ENCODE peak calls at places on chromosomes 1 and 21, in six cellular contexts. N, U, Q, L, W and O are unnamed samples.

GRCh38 chr1:153509729-153510354 is 25.9 kb downstream of the S100A6 start:
- DNase-seq in N (no peak), U (no peak), Q (peak), L (peak), W (peak), O (no peak)

GRCh38 chr21:33691945-33692594 is 49.8 kb downstream of the ITSN1 start:
- DNase-seq in N (no peak), U (no peak), Q (no peak), L (no peak), W (no peak), O (no peak)

GRCh38 chr1:247054992-247055415 is 23.6 kb downstream of the ZNF670 start:
- DNase-seq in N (no peak), U (no peak), Q (no peak), L (no peak), W (no peak), O (no peak)

GRCh38 chr21:42262826-42263225 is 43.9 kb downstream of the ABCG1 start:
- DNase-seq in N (peak), U (peak), Q (no peak), L (no peak), W (no peak), O (peak)

GRCh38 chr1:179728266-179728665 is 14.8 kb upstream of the FAM163A start:
- DNase-seq in N (no peak), U (no peak), Q (no peak), L (no peak), W (no peak), O (no peak)

GRCh38 chr1:52238474-52238873 is 96.6 kb downstream of the ZFYVE9 start:
- DNase-seq in N (no peak), U (no peak), Q (no peak), L (no peak), W (no peak), O (no peak)

GRCh38 chr1:214447557-214447871 is 103.9 kb downstream of the PTPN14 start:
- DNase-seq in N (no peak), U (no peak), Q (no peak), L (no peak), W (no peak), O (no peak)

GRCh38 chr1:203754455-203754864 is 10.5 kb upstream of the LAX1 start:
- DNase-seq in N (no peak), U (no peak), Q (peak), L (peak), W (no peak), O (no peak)

GRCh38 chr21:27725916-27726315 is 759.0 kb upstream of the ADAMTS5 start:
- DNase-seq in N (no peak), U (no peak), Q (no peak), L (no peak), W (no peak), O (no peak)

GRCh38 chr1:172602706-172603105 is 56.2 kb upstream of the FASLG start:
- DNase-seq in N (no peak), U (no peak), Q (no peak), L (no peak), W (no peak), O (no peak)

GRCh38 chr1:82091274-82091673 is 290.5 kb downstream of the ADGRL2 start:
- DNase-seq in N (no peak), U (no peak), Q (no peak), L (no peak), W (no peak), O (no peak)

GRCh38 chr21:45583831-45584509 is 41.7 kb upstream of the SLC19A1 start:
- DNase-seq in N (no peak), U (no peak), Q (peak), L (no peak), W (no peak), O (no peak)

GRCh38 chr1:15742339-15742801 is at the start of gene TMEM82:
- DNase-seq in N (no peak), U (no peak), Q (peak), L (no peak), W (no peak), O (no peak)

GRCh38 chr1:30879126-30879786 is 29.3 kb downstream of the SDC3 start:
- DNase-seq in N (peak), U (peak), Q (no peak), L (no peak), W (no peak), O (no peak)

GRCh38 chr1:223718850-223719249 is 6.5 kb downstream of the CAPN2 start:
- DNase-seq in N (no peak), U (no peak), Q (no peak), L (no peak), W (no peak), O (no peak)

GRCh38 chr1:157968951-157969350 is 24.5 kb upstream of the KIRREL1 start:
- DNase-seq in N (no peak), U (peak), Q (no peak), L (no peak), W (no peak), O (no peak)

GRCh38 chr1:18948048-18948912 is 8.2 kb downstream of the IFFO2 start:
- DNase-seq in N (no peak), U (no peak), Q (peak), L (peak), W (peak), O (no peak)

GRCh38 chr1:16430598-16430997 is 6.6 kb downstream of the SPATA21 start:
- DNase-seq in N (no peak), U (no peak), Q (no peak), L (no peak), W (no peak), O (no peak)

GRCh38 chr1:89295187-89295586 is 22.5 kb upstream of the GBP5 start:
- DNase-seq in N (no peak), U (no peak), Q (no peak), L (peak), W (no peak), O (no peak)

GRCh38 chr1:110286564-110286963 is 52.6 kb upstream of the RBM15 start:
- DNase-seq in N (no peak), U (no peak), Q (no peak), L (no peak), W (no peak), O (no peak)

GRCh38 chr1:66282343-66282852 is 251.6 kb upstream of the SGIP1 start:
- DNase-seq in N (no peak), U (peak), Q (peak), L (peak), W (peak), O (no peak)

GRCh38 chr1:196887515-196888239 is at the start of gene CFHR4:
- DNase-seq in N (no peak), U (no peak), Q (no peak), L (no peak), W (no peak), O (no peak)

GRCh38 chr21:25297117-25297516 is 310.2 kb downstream of the MRPL39 start:
- DNase-seq in N (no peak), U (no peak), Q (no peak), L (no peak), W (no peak), O (no peak)

GRCh38 chr1:117665523-117666274 is 59.9 kb downstream of the TENT5C start:
- DNase-seq in N (no peak), U (no peak), Q (no peak), L (peak), W (no peak), O (no peak)

GRCh38 chr1:23108918-23109533 is 59.6 kb downstream of the LUZP1 start:
- DNase-seq in N (no peak), U (no peak), Q (no peak), L (peak), W (no peak), O (no peak)

GRCh38 chr1:25030674-25031589 is 100.9 kb upstream of the RUNX3 start:
- DNase-seq in N (no peak), U (no peak), Q (peak), L (peak), W (peak), O (no peak)

GRCh38 chr1:46822248-46822826 is 23.5 kb downstream of the CYP4B1 start:
- DNase-seq in N (no peak), U (no peak), Q (no peak), L (no peak), W (no peak), O (no peak)

GRCh38 chr1:179298952-179299351 is 5.4 kb downstream of the SOAT1 start:
- DNase-seq in N (no peak), U (no peak), Q (peak), L (peak), W (peak), O (no peak)

GRCh38 chr1:159056069-159056698 is 20.4 kb downstream of the AIM2 start:
- DNase-seq in N (no peak), U (no peak), Q (no peak), L (no peak), W (no peak), O (no peak)

GRCh38 chr1:72837781-72838180 is 555.4 kb upstream of the NEGR1 start:
- DNase-seq in N (no peak), U (no peak), Q (no peak), L (no peak), W (no peak), O (no peak)

GRCh38 chr1:171185064-171185463 is at the start of gene FMO2:
- DNase-seq in N (no peak), U (no peak), Q (no peak), L (no peak), W (no peak), O (no peak)

GRCh38 chr21:33871171-33871570 is 44.4 kb downstream of the ATP5PO start:
- DNase-seq in N (no peak), U (no peak), Q (no peak), L (no peak), W (no peak), O (no peak)

GRCh38 chr1:39788758-39789570 is at the start of gene BMP8B:
- DNase-seq in N (peak), U (peak), Q (peak), L (peak), W (peak), O (peak)

GRCh38 chr1:66262233-66262632 is 271.7 kb upstream of the SGIP1 start:
- DNase-seq in N (no peak), U (no peak), Q (no peak), L (no peak), W (no peak), O (no peak)

GRCh38 chr1:232966663-232967062 is 16.3 kb downstream of the NTPCR start:
- DNase-seq in N (no peak), U (no peak), Q (peak), L (no peak), W (no peak), O (no peak)

GRCh38 chr1:232965912-232966217 is 15.5 kb downstream of the NTPCR start:
- DNase-seq in N (no peak), U (no peak), Q (no peak), L (no peak), W (no peak), O (no peak)

GRCh38 chr1:232962761-232963357 is 12.4 kb downstream of the NTPCR start:
- DNase-seq in N (no peak), U (no peak), Q (no peak), L (no peak), W (no peak), O (no peak)

GRCh38 chr1:232965124-232965911 is 14.9 kb downstream of the NTPCR start:
- DNase-seq in N (no peak), U (no peak), Q (no peak), L (no peak), W (no peak), O (no peak)

GRCh38 chr1:232963366-232963765 is 13.0 kb downstream of the NTPCR start:
- DNase-seq in N (no peak), U (no peak), Q (no peak), L (no peak), W (no peak), O (no peak)
- H3K27ac ChIP-seq in N (no peak), U (peak), Q (no peak), L (no peak), W (no peak), O (no peak)

DNA sequence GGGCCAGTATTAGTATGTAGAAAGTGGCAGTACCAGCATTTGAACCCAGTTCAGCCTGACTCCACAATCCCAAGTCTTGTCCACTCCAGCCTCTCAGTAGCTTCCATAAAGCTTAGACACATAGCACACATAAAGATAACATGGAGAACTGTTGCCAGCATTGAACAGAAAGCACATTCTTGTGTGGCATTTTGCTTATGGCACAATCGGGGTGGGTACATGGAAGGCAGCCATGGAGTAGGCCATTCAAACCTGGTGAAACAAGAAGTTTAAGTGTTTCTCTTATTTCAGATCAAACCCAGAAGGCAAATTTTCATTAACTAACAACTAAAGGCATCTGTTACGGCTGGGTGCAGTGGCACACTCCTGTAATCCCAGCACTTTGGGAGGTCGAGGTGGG is 102.7 kb downstream of the HIVEP3 start:
- DNase-seq in N (no peak), U (no peak), Q (no peak), L (no peak), W (no peak), O (no peak)
- H3K27ac ChIP-seq in N (no peak), U (no peak), Q (no peak), L (no peak), W (no peak), O (no peak)

DNA sequence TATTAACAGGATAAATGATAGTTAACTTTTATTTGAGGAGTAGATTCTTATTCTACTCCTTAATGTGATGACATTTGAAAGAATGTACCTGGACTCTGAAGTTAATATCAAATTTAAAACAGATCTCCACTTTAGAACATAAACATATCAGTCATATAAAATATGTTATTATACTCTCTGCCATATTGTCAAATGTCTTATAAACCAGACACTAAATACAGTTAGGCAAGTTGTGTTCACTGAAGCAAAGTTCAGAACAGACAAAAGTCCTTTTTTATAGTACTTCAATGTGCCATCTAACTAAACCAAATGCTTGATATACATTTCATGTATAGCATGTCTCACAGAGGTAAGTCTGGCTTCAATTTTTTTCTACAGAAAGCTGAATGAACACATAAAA is 285.2 kb downstream of the AKT3 start:
- DNase-seq in N (no peak), U (no peak), Q (no peak), L (no peak), W (no peak), O (no peak)
- H3K27ac ChIP-seq in N (no peak), U (no peak), Q (no peak), L (no peak), W (no peak), O (no peak)

GRCh38 chr1:209268479-209268878 is 315.0 kb upstream of the CAMK1G start:
- DNase-seq in N (no peak), U (no peak), Q (no peak), L (no peak), W (no peak), O (no peak)

GRCh38 chr1:209267968-209268367 is 315.5 kb upstream of the CAMK1G start:
- DNase-seq in N (no peak), U (no peak), Q (no peak), L (no peak), W (no peak), O (no peak)

DNA sequence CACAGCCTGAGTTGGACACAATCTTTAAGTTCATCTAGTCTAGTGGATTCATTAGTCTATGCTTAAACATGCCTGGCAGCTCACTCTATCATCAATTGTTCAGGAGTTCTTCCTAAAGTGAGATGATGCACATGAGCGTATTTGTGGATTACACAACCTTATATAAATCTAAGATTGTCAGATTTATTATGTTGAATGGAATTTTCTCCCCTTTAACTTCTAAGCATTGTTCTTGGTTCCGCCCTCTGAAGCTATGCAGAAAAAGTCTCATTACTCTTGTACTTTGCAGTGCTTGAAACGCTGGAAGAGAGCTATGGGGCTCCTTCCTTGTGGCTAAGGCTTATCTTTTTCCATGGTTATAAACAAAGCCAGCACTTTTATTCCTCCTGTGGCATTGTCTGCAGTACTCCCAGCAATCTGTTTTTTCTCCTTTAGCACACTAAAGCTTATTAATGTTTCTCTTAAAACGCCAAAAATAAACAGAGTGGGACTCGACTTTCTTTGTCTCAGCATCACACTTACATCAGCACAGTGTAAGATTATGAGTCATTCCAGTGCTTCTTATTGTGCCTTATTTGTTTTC is 316.8 kb upstream of the CAMK1G start:
- DNase-seq in N (no peak), U (no peak), Q (no peak), L (no peak), W (no peak), O (no peak)
- H3K27ac ChIP-seq in N (no peak), U (no peak), Q (no peak), L (no peak), W (no peak), O (no peak)

GRCh38 chr1:32349211-32349708 is 13.0 kb downstream of the FAM229A start:
- DNase-seq in N (no peak), U (peak), Q (no peak), L (no peak), W (no peak), O (no peak)
- H3K27ac ChIP-seq in N (peak), U (peak), Q (peak), L (no peak), W (no peak), O (peak)

DNA sequence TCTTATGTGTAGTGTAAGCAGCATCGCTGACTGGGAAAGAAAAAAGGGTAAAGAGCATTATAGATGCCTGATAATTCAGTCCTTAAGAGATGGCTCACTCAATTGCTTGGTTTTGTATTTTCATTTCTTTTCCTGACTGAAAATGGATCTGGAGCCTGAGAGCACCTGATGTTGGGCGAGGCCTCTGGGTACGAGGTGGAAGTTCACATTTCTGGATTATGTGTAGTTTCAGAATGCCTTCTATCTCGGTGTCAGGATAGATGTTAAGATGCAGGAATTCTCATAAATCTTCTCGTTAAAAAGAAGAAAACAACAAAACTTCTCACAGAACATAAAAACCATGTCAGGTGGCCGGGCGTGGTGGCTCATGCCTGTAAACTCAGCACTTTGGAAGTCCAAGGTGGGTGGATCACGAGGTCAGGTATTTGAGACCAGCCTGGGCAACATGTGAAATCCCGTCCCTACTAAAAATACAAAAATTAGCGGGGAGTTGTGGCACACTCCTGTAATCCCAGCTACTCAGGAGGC is 101.7 kb downstream of the RHOU start:
- DNase-seq in N (no peak), U (no peak), Q (no peak), L (no peak), W (no peak), O (no peak)
- H3K27ac ChIP-seq in N (peak), U (no peak), Q (peak), L (no peak), W (no peak), O (peak)

DNA sequence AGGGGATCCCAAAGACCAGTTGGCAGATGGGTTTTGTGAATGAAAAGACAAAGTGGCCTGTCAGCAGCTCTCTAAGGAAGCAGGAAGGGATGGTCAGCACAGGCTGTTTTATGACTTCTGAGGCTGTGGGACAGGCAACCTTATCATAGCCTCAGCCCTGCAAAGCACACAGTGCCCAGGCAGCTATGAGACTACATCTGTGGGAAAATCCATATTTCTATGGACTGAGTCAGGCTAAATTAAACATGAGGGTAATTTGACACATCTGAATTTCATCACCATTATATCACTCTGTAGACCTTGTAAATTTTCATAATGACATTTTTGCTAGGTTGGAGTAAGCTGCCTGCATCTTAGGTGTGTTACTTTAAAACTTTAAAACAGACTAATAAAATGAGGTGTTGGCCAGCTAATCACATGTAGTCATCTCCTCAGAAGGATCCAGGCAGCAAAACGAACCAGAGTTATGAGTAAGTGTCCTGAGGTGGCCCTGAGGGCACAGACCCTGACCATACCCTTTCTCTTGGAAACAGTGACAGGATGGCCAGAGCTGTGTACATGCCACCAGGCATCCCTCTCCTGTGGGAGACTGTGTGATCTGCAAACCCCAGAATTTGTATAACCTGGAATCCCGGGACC is 14.6 kb downstream of the NGF start:
- DNase-seq in N (no peak), U (no peak), Q (no peak), L (no peak), W (no peak), O (no peak)
- H3K27ac ChIP-seq in N (no peak), U (no peak), Q (no peak), L (no peak), W (no peak), O (no peak)

DNA sequence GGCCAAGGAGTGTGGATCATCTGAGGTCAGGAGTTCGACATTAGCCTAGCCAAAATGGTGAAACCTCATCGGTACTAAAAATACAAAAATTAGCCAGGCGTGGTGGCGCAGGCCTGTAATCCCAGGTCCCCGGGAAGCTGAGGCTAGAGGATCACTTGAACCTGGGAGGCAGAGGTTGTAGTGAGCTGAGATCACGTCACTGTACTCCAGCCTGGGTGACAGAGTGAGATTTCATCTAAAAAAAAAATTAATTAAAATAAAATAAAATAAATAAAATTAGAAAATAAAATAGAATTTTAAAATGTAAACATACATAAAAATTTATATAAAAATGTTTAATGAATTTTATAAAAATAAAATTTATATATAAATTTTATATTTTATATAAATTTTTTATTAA is 5.8 kb upstream of the VPS26C start:
- DNase-seq in N (no peak), U (no peak), Q (no peak), L (no peak), W (no peak), O (no peak)
- H3K27ac ChIP-seq in N (no peak), U (no peak), Q (no peak), L (no peak), W (no peak), O (no peak)

GRCh38 chr1:3618576-3618903 is 6.3 kb upstream of the TPRG1L start:
- DNase-seq in N (no peak), U (no peak), Q (no peak), L (no peak), W (no peak), O (no peak)
- H3K27ac ChIP-seq in N (no peak), U (no peak), Q (no peak), L (no peak), W (no peak), O (no peak)